ENCODE peak calls at places on chromosomes 7 and 10, in seven cellular contexts. Q, J, I, V, E, H and W are unnamed samples.
A peak's percentile ranks its signal among the peaks of the same experiment; 100 is the strongest.

GRCh38 chr10:90779573-90779972 is 78.3 kb downstream of the HTR7 start:
- DNase-seq in H (no peak), V (no peak), E (no peak), I (peak; percentile 42), J (no peak), Q (no peak), W (no peak)

GRCh38 chr10:27558612-27559020 is 54.5 kb downstream of the RAB18 start:
- DNase-seq in I (peak; percentile 71), V (peak; percentile 22), H (peak; percentile 57), Q (no peak), E (no peak), J (peak; percentile 53), W (peak; percentile 22)

GRCh38 chr10:33616921-33617320 is 282.5 kb upstream of the NRP1 start:
- DNase-seq in J (no peak), Q (no peak), E (no peak), I (no peak), H (no peak), V (no peak), W (no peak)

GRCh38 chr10:132960071-132960472 is 17.7 kb upstream of the CFAP46 start:
- DNase-seq in E (no peak), I (no peak), J (no peak), H (no peak), Q (no peak), V (no peak), W (no peak)

GRCh38 chr7:159030490-159031134 is 114.1 kb downstream of the VIPR2 start:
- DNase-seq in J (peak; percentile 88), I (no peak), E (peak; percentile 8), Q (no peak), H (peak; percentile 27), V (no peak), W (no peak)

GRCh38 chr7:8436965-8437364 is 3.6 kb downstream of the NXPH1 start:
- DNase-seq in E (no peak), J (peak; percentile 82), H (peak; percentile 41), Q (peak; percentile 50), V (peak; percentile 4), I (peak; percentile 80), W (peak; percentile 62)

GRCh38 chr7:96720843-96721242 is 11.2 kb upstream of the SEM1 start:
- DNase-seq in H (no peak), E (no peak), Q (no peak), V (no peak), J (no peak), I (no peak), W (no peak)

GRCh38 chr7:44158060-44158872 is 17.1 kb upstream of the MYL7 start:
- DNase-seq in E (no peak), I (no peak), Q (no peak), V (no peak), J (no peak), H (no peak), W (no peak)

GRCh38 chr7:102061354-102061945 is 225.2 kb upstream of the SH2B2 start:
- DNase-seq in E (no peak), I (no peak), V (no peak), J (no peak), H (no peak), Q (no peak), W (no peak)

GRCh38 chr7:2166625-2167280 is 66.0 kb downstream of the MAD1L1 start:
- DNase-seq in Q (no peak), J (peak; percentile 44), H (no peak), I (no peak), V (no peak), E (no peak), W (no peak)

GRCh38 chr10:33252794-33253203 is 81.7 kb downstream of the NRP1 start:
- DNase-seq in J (no peak), V (no peak), H (no peak), E (no peak), I (no peak), Q (no peak), W (no peak)